ENCODE peak calls at places on chromosomes 12 and 14, in four cellular contexts. L is HTR-8/SVneo, Q is astrocyte of the spinal cord, S is mucosa of gallbladder. J is an unnamed sample.
A peak's percentile ranks its signal among the peaks of the same experiment; 100 is the strongest.

GRCh38 chr12:116619246-116619645 is 60.1 kb downstream of the MAP1LC3B2 start:
- DNase-seq in S (no peak), Q (no peak), L (no peak), J (no peak)

GRCh38 chr12:14481201-14481600 is 86.5 kb downstream of the PLBD1 start:
- DNase-seq in S (no peak), L (no peak), Q (no peak), J (no peak)

GRCh38 chr14:100348779-100349708 is 25.9 kb downstream of the SLC25A47 start:
- DNase-seq in Q (no peak), S (no peak), L (no peak), J (no peak)

GRCh38 chr14:89215166-89215940 is 201.7 kb downstream of the FOXN3 start:
- DNase-seq in Q (no peak), S (no peak), L (no peak), J (no peak)

GRCh38 chr12:116547955-116548471 is 11.2 kb upstream of the MAP1LC3B2 start:
- DNase-seq in L (peak; percentile 20), Q (peak; percentile 64), S (no peak), J (no peak)

GRCh38 chr14:103551338-103551762 is 11.1 kb downstream of the BAG5 start:
- DNase-seq in S (no peak), Q (no peak), L (no peak), J (no peak)

GRCh38 chr14:24351517-24351916 is 11.7 kb upstream of the RIPK3 start:
- DNase-seq in S (no peak), Q (no peak), L (no peak), J (no peak)

GRCh38 chr12:95700316-95700785 is 90.2 kb downstream of the NTN4 start:
- DNase-seq in S (no peak), L (peak; percentile 24), Q (peak; percentile 98), J (peak; percentile 55)

GRCh38 chr12:49227701-49228100 is 37.2 kb upstream of the TUBA1C start:
- DNase-seq in Q (no peak), L (no peak), S (no peak), J (no peak)

GRCh38 chr12:15143467-15143866 is 77.8 kb downstream of the RERG start:
- DNase-seq in S (no peak), L (no peak), Q (no peak), J (no peak)

GRCh38 chr14:102579696-102580551 is 12.5 kb upstream of the RCOR1 start:
- DNase-seq in S (no peak), L (no peak), Q (peak; percentile 40), J (peak; percentile 63)

GRCh38 chr14:70832536-70833305 is 23.4 kb upstream of the MAP3K9 start:
- DNase-seq in S (no peak), Q (peak; percentile 42), L (no peak), J (no peak)

GRCh38 chr12:81610955-81611889 is 147.9 kb downstream of the PPFIA2 start:
- DNase-seq in L (no peak), S (no peak), Q (no peak), J (no peak)

GRCh38 chr12:68119724-68120211 is 39.8 kb downstream of the IFNG start:
- DNase-seq in Q (no peak), S (no peak), L (no peak), J (no peak)

GRCh38 chr12:117118838-117119591 is 19.8 kb upstream of the TESC start:
- DNase-seq in Q (no peak), S (no peak), L (no peak), J (no peak)

GRCh38 chr12:25794580-25794979 is 163.9 kb upstream of the RASSF8 start:
- DNase-seq in S (no peak), L (no peak), Q (no peak), J (no peak)

GRCh38 chr12:111636209-111636928 is 37.3 kb upstream of the ATXN2 start:
- DNase-seq in S (peak; percentile 42), L (no peak), Q (peak; percentile 64), J (no peak)

GRCh38 chr12:104457746-104458644 is 1.2 kb downstream of the CHST11 start:
- DNase-seq in L (peak; percentile 23), S (peak; percentile 15), Q (no peak), J (peak; percentile 30)